ENCODE peak calls at places on chromosome 1, in four cellular contexts. One of them, this sample, is unnamed.

GRCh38 chr1:204130989-204131892 is 20.6 kb downstream of the ETNK2 start:
- DNase-seq in spleen: no peak
- DNase-seq in dorsolateral prefrontal cortex: no peak
- DNase-seq in A549: peak
- DNase-seq in this sample: no peak

GRCh38 chr1:25534389-25534788 is 9.0 kb upstream of the LDLRAP1 start:
- DNase-seq in spleen: peak
- DNase-seq in dorsolateral prefrontal cortex: no peak
- DNase-seq in A549: no peak
- DNase-seq in this sample: no peak

GRCh38 chr1:109904105-109904817 is 6.4 kb upstream of the CSF1 start:
- DNase-seq in spleen: no peak
- DNase-seq in dorsolateral prefrontal cortex: peak
- DNase-seq in A549: no peak
- DNase-seq in this sample: no peak

GRCh38 chr1:91584309-91584708 is 83.7 kb downstream of the CDC7 start:
- DNase-seq in spleen: no peak
- DNase-seq in dorsolateral prefrontal cortex: no peak
- DNase-seq in A549: no peak
- DNase-seq in this sample: no peak

GRCh38 chr1:157948547-157949152 is 44.8 kb upstream of the KIRREL1 start:
- DNase-seq in spleen: no peak
- DNase-seq in dorsolateral prefrontal cortex: peak
- DNase-seq in A549: no peak
- DNase-seq in this sample: peak

GRCh38 chr1:231550448-231550781 is 21.9 kb downstream of the TSNAX start:
- DNase-seq in spleen: no peak
- DNase-seq in dorsolateral prefrontal cortex: no peak
- DNase-seq in A549: peak
- DNase-seq in this sample: peak

GRCh38 chr1:6352138-6352563 is 41.4 kb downstream of the ACOT7 start:
- DNase-seq in spleen: no peak
- DNase-seq in dorsolateral prefrontal cortex: no peak
- DNase-seq in A549: no peak
- DNase-seq in this sample: peak

GRCh38 chr1:22452401-22452963 is 831 bp downstream of the ZBTB40 start:
- DNase-seq in spleen: no peak
- DNase-seq in dorsolateral prefrontal cortex: no peak
- DNase-seq in A549: no peak
- DNase-seq in this sample: no peak

GRCh38 chr1:227766015-227766634 is 30.9 kb downstream of the SNAP47 start:
- DNase-seq in spleen: peak
- DNase-seq in dorsolateral prefrontal cortex: no peak
- DNase-seq in A549: no peak
- DNase-seq in this sample: no peak

GRCh38 chr1:58695206-58695605 is 4.7 kb downstream of the MYSM1 start:
- DNase-seq in spleen: no peak
- DNase-seq in dorsolateral prefrontal cortex: no peak
- DNase-seq in A549: no peak
- DNase-seq in this sample: no peak

GRCh38 chr1:2983319-2983705 is 38.0 kb upstream of the ACTRT2 start:
- DNase-seq in spleen: peak
- DNase-seq in dorsolateral prefrontal cortex: no peak
- DNase-seq in A549: no peak
- DNase-seq in this sample: no peak

GRCh38 chr1:32426489-32427255 is 32.4 kb upstream of the BSDC1 start:
- DNase-seq in spleen: no peak
- DNase-seq in dorsolateral prefrontal cortex: no peak
- DNase-seq in A549: no peak
- DNase-seq in this sample: no peak

GRCh38 chr1:95179205-95180001 is 54.6 kb upstream of the RWDD3 start:
- DNase-seq in spleen: no peak
- DNase-seq in dorsolateral prefrontal cortex: no peak
- DNase-seq in A549: no peak
- DNase-seq in this sample: no peak

GRCh38 chr1:84913025-84913892 is 20.3 kb upstream of the LPAR3 start:
- DNase-seq in spleen: no peak
- DNase-seq in dorsolateral prefrontal cortex: no peak
- DNase-seq in A549: no peak
- DNase-seq in this sample: peak

GRCh38 chr1:78668427-78668826 is 18.8 kb downstream of the IFI44 start:
- DNase-seq in spleen: no peak
- DNase-seq in dorsolateral prefrontal cortex: no peak
- DNase-seq in A549: no peak
- DNase-seq in this sample: no peak

GRCh38 chr1:175376194-175376593 is 183.6 kb upstream of the KIAA0040 start:
- DNase-seq in spleen: no peak
- DNase-seq in dorsolateral prefrontal cortex: no peak
- DNase-seq in A549: peak
- DNase-seq in this sample: no peak

GRCh38 chr1:8096105-8097011 is 70.2 kb upstream of the ERRFI1 start:
- DNase-seq in spleen: no peak
- DNase-seq in dorsolateral prefrontal cortex: no peak
- DNase-seq in A549: no peak
- DNase-seq in this sample: no peak

GRCh38 chr1:24154215-24154614 is 11.3 kb upstream of the IL22RA1 start:
- DNase-seq in spleen: no peak
- DNase-seq in dorsolateral prefrontal cortex: no peak
- DNase-seq in A549: no peak
- DNase-seq in this sample: no peak

GRCh38 chr1:15272009-15272781 is 25.2 kb downstream of the FHAD1 start:
- DNase-seq in spleen: no peak
- DNase-seq in dorsolateral prefrontal cortex: peak
- DNase-seq in A549: peak
- DNase-seq in this sample: peak

GRCh38 chr1:221611930-221612777 is 129.7 kb downstream of the DUSP10 start:
- DNase-seq in spleen: no peak
- DNase-seq in dorsolateral prefrontal cortex: no peak
- DNase-seq in A549: peak
- DNase-seq in this sample: peak

GRCh38 chr1:203320546-203321272 is 15.4 kb downstream of the BTG2 start:
- DNase-seq in spleen: peak
- DNase-seq in dorsolateral prefrontal cortex: no peak
- DNase-seq in A549: no peak
- DNase-seq in this sample: no peak

GRCh38 chr1:155170101-155170785 is 2.9 kb downstream of the KRTCAP2 start:
- DNase-seq in spleen: peak
- DNase-seq in dorsolateral prefrontal cortex: no peak
- DNase-seq in A549: no peak
- DNase-seq in this sample: no peak

GRCh38 chr1:113850127-113850796 is 21.2 kb downstream of the PTPN22 start:
- DNase-seq in spleen: no peak
- DNase-seq in dorsolateral prefrontal cortex: no peak
- DNase-seq in A549: no peak
- DNase-seq in this sample: no peak

DNA sequence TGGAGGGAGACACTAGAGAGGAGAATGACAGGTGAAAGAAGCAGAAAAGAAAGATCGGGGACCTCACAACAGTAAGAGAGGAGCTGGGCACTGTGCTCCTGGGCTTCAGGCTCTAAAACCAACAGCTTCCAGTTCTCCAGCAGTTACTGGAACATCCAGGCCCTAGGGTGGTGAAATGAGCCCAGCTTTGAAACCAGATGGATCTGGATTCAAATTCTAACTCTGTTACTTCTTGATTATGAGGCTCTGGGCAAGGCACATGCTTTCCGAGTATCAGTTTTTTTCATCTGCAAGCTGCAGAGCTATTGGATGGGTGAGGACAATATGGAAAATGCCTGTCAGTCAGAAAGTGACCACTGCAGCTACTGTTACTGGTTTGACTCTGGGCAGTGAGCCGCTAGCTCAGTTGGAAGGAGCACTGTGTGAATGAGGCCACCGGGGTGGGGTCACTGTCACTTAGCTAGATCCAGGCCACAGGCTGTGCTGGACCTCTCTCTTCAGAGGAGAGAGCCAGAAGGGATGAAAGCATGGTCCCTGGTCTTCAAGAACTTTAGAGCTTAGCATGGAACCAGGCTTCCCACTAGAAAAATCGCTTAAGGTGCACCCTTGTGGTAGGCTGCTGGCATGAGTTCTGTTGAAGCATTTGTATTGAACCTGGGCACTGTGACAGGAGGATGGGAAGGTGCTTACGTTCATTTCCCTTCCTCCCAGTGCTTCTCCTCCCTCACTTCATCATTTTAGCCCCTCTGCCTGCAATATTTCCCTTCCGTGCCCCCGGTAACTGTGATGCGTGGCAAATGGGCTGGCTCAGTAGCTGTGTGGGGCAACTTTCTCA is 12.2 kb downstream of the PLEKHO1 start:
- DNase-seq in spleen: no peak
- DNase-seq in dorsolateral prefrontal cortex: no peak
- DNase-seq in A549: no peak
- DNase-seq in this sample: no peak
- TF ChIP-seq CTCF in spleen: no peak
- TF ChIP-seq CTCF in dorsolateral prefrontal cortex: no peak
- TF ChIP-seq CTCF in A549: no peak
- TF ChIP-seq CTCF in this sample: no peak

GRCh38 chr1:192808588-192809285 is at the start of gene RGS2:
- DNase-seq in spleen: peak
- DNase-seq in dorsolateral prefrontal cortex: peak
- DNase-seq in A549: peak
- DNase-seq in this sample: peak
- TF ChIP-seq CTCF in spleen: no peak
- TF ChIP-seq CTCF in dorsolateral prefrontal cortex: peak
- TF ChIP-seq CTCF in A549: peak
- TF ChIP-seq CTCF in this sample: peak

GRCh38 chr1:143610196-143610595 is 361.6 kb downstream of the FAM72C start:
- DNase-seq in spleen: no peak
- DNase-seq in dorsolateral prefrontal cortex: no peak
- DNase-seq in A549: no peak
- DNase-seq in this sample: no peak

DNA sequence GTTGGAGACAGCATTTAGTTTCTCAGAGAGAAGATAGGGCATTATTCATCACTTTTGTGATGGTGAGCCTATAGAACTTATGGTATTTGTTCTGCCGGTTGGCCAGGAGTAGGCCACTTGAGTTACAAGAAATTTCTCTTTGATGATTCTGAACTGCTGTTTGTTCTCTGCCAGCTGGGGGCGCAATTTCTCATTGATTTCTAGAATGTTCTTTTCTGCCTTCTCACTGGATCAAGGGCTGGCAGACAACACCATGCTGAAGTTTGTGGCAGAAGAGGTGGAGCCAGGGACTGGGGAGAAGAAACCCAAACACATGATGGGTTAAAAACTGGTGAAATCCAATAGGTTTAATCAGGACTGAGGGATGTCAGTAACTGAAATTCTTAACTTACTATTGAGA is 360.6 kb downstream of the FAM72C start:
- DNase-seq in spleen: no peak
- DNase-seq in dorsolateral prefrontal cortex: no peak
- DNase-seq in A549: no peak
- DNase-seq in this sample: no peak
- TF ChIP-seq CTCF in spleen: no peak
- TF ChIP-seq CTCF in dorsolateral prefrontal cortex: no peak
- TF ChIP-seq CTCF in A549: peak
- TF ChIP-seq CTCF in this sample: no peak

GRCh38 chr1:225811622-225812487 is 1.9 kb downstream of the EPHX1 start:
- DNase-seq in spleen: no peak
- DNase-seq in dorsolateral prefrontal cortex: peak
- DNase-seq in A549: peak
- DNase-seq in this sample: peak

GRCh38 chr1:225812488-225813249 is 2.7 kb downstream of the EPHX1 start:
- DNase-seq in spleen: no peak
- DNase-seq in dorsolateral prefrontal cortex: no peak
- DNase-seq in A549: no peak
- DNase-seq in this sample: no peak

GRCh38 chr1:225813250-225813964 is 3.5 kb downstream of the EPHX1 start:
- DNase-seq in spleen: no peak
- DNase-seq in dorsolateral prefrontal cortex: no peak
- DNase-seq in A549: peak
- DNase-seq in this sample: peak

GRCh38 chr1:225808136-225808535 is 1.8 kb upstream of the EPHX1 start:
- DNase-seq in spleen: no peak
- DNase-seq in dorsolateral prefrontal cortex: no peak
- DNase-seq in A549: no peak
- DNase-seq in this sample: no peak

GRCh38 chr1:225809842-225810578 is at the start of gene EPHX1:
- DNase-seq in spleen: peak
- DNase-seq in dorsolateral prefrontal cortex: peak
- DNase-seq in A549: peak
- DNase-seq in this sample: peak
- TF ChIP-seq CTCF in spleen: peak
- TF ChIP-seq CTCF in dorsolateral prefrontal cortex: no peak
- TF ChIP-seq CTCF in A549: peak
- TF ChIP-seq CTCF in this sample: peak

This sample was measured in Caco-2.